ENCODE peak calls at places on chromosomes 13 and 19, in four cellular contexts. A is H1, Z is GM12878, Y is HepG2. K is an unnamed sample.

GRCh38 chr13:80824231-80824630 is 483.3 kb upstream of the SPRY2 start:
- DNase-seq in A (no peak), Z (no peak), Y (no peak), K (no peak)

GRCh38 chr19:38402623-38402966 is 298 bp upstream of the FAM98C start:
- DNase-seq in A (no peak), Y (no peak), Z (no peak), K (no peak)

GRCh38 chr19:54448037-54448773 is 794 bp upstream of the LENG8 start:
- DNase-seq in A (peak), Z (no peak), Y (peak), K (no peak)

GRCh38 chr13:50589651-50590054 is 253.8 kb downstream of the DLEU7 start:
- DNase-seq in Y (no peak), Z (no peak), A (no peak), K (no peak)

GRCh38 chr19:13832096-13832495 is 36.9 kb downstream of the ZSWIM4 start:
- DNase-seq in Z (no peak), Y (no peak), A (no peak), K (no peak)

GRCh38 chr19:31666126-31666525 is 316.9 kb upstream of the TSHZ3 start:
- DNase-seq in Y (no peak), Z (no peak), A (no peak), K (peak)

GRCh38 chr13:79155883-79156282 is 250.2 kb downstream of the RBM26 start:
- DNase-seq in A (no peak), Y (no peak), Z (no peak), K (no peak)

GRCh38 chr13:95676100-95676774 is 702 bp upstream of the DNAJC3 start:
- DNase-seq in A (no peak), Z (no peak), Y (peak), K (no peak)

GRCh38 chr13:48155850-48156249 is 60.9 kb upstream of the MED4 start:
- DNase-seq in Z (peak), Y (no peak), A (no peak), K (no peak)

GRCh38 chr19:19575411-19575810 is 37.3 kb downstream of the CILP2 start:
- DNase-seq in A (no peak), Y (no peak), Z (no peak), K (no peak)

GRCh38 chr19:3108775-3109174 is 14.6 kb downstream of the GNA11 start:
- DNase-seq in Z (no peak), Y (peak), A (peak), K (peak)

GRCh38 chr19:3112375-3113099 is 18.4 kb downstream of the GNA11 start:
- DNase-seq in Y (no peak), A (no peak), Z (no peak), K (no peak)

GRCh38 chr19:3109491-3109890 is 15.3 kb downstream of the GNA11 start:
- DNase-seq in Y (no peak), A (no peak), Z (no peak), K (no peak)

GRCh38 chr19:3111586-3112247 is 17.6 kb downstream of the GNA11 start:
- DNase-seq in Z (no peak), Y (no peak), A (no peak), K (no peak)

DNA sequence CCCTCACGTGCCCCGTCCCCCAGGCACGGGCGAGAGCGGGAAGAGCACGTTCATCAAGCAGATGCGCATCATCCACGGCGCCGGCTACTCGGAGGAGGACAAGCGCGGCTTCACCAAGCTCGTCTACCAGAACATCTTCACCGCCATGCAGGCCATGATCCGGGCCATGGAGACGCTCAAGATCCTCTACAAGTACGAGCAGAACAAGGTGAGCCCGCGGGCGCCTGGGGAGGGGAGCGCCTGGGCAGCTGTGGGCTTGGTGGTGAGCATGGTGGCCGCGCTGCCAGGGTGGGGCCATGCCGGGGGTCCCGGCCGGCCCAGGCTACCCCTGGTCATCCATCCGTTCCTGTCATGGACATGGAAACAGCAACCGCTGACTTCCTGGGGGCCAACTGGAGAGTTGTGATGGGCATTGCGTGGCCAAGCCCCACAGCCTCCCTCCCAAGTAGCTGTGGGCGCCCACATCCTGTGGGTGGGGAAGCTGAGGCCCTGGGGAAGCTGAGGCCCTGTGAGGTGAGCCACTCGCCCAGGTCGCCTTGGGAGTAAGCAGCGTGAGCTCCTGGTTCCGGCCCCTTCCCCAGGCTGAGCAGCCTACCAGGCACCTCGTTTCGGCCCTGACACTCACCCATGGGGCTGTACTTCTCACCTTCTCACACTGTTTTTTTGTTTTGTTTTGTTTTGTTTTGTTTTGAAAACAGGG is 16.1 kb downstream of the GNA11 start:
- DNase-seq in Y (no peak), A (no peak), Z (no peak), K (no peak)
- TF ChIP-seq SUZ12 in Y (no peak), A (no peak), Z (no peak), K (no peak)

DNA sequence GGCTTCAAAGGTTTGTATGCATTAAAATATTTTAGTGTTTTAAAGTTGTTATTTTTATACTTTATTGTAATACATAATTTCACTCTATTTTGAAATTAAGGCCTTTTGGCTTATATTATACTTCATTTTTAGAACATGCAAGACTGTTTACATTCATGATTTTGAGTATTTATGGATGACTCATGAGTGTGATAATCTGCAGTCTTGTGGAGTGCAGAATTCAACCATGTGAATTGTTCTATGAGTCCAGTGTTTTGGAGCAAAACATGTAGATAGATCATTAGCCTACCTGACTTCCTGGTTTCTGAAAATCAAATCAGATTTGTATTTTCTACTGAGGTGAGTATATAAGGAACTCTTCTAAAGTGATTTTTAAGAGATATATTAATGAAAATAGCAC is 241.8 kb downstream of the PCCA start:
- DNase-seq in A (no peak), Y (no peak), Z (no peak), K (no peak)
- TF ChIP-seq ZNF274 in A (no peak), Y (no peak), Z (no peak), K (no peak)

GRCh38 chr19:41668315-41668714 is 19.8 kb downstream of the CEACAM7 start:
- DNase-seq in Z (no peak), A (no peak), Y (no peak), K (no peak)

GRCh38 chr19:41670755-41671154 is 17.3 kb downstream of the CEACAM7 start:
- DNase-seq in A (no peak), Z (no peak), Y (no peak), K (no peak)

GRCh38 chr19:41666075-41666474 is 22.0 kb downstream of the CEACAM7 start:
- DNase-seq in Z (no peak), Y (no peak), A (no peak), K (no peak)

DNA sequence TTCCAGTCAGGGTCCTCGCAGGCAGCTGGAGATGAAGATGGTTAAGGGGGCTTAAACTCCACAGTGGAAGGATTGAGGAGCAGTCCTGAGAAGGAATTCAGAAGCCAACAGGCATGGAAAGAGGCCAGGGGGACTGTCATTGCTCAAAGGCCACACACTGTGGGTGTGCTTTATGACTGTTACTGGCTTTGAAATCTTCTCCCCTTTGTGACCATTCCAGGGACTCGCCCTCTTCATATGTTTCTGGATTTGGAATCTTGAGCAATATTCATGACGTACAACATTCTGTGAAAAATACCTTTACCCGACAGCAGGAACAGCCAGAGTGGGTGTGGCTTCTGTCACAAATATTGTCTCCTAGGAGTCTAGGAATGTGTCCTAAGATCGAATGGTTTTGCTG is 16.6 kb downstream of the CEACAM7 start:
- DNase-seq in Z (no peak), A (no peak), Y (no peak), K (no peak)
- TF ChIP-seq YY1 in Z (no peak), A (no peak), Y (no peak), K (no peak)

DNA sequence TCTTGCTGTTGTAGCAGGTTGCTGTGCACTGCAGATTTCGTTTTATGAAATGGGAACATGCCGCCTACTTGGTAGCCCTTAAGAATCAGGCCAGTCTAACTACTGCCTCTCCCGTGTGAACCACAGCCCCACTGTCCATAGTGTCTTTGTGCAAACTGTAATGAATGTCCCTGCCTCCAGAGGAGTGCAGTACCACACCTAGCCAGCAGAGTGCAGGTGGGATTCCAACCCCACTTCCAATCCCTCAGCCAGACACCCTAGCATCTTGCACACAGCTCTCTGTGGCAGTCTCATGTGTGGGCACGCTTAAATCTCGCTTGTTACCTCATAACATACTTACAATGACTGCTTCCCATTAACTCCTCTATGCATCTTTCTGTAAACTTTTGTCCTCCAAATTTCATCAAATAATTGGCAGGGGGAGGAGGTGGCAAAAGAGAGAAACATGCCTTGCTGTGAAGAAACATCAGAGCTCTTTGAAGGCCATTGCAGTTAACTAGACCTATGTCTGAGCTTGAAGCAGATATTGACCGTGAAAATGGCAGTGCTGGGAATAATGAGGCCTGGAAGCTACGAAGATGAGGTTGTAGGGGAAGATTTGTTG is 47.2 kb downstream of the ZAR1L start:
- DNase-seq in Y (no peak), A (peak), Z (no peak), K (no peak)
- TF ChIP-seq SUZ12 in Y (no peak), A (no peak), Z (no peak), K (no peak)

DNA sequence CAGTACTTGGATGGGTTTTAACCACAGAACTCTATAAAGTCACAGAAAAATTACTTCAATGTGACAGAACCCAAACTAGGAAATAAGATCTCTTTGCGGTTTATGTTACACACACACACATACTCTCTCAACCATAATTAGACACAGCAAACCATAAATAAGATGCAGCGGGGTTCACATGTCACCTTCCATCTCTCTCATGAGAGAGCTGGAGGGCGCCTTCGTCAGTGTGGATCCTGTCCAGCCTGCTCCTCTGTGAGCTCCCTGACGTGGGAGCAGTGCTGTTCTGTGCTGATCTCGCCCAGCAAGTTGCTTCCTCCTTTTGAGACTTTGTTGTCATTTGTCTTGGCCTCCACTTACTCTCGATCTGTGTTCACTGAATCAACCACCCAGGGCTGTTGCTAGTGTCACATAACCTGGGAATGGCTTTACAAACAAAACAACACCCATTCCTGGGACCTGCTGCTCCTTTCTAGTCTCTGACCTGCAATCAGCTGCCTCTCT is 204.9 kb upstream of the KL start:
- DNase-seq in Y (no peak), A (no peak), Z (peak), K (no peak)
- TF ChIP-seq ZNF274 in Y (no peak), A (no peak), Z (no peak), K (no peak)

GRCh38 chr19:48361912-48362311 is 1.8 kb downstream of the TMEM143 start:
- DNase-seq in Y (no peak), A (no peak), Z (no peak), K (no peak)

GRCh38 chr19:48363810-48364563 is at the start of the genes SYNGR4 and TMEM143:
- DNase-seq in A (peak), Z (peak), Y (peak), K (peak)

GRCh38 chr19:48364564-48365363 is 597 bp downstream of the SYNGR4 start:
- DNase-seq in Z (no peak), A (no peak), Y (no peak), K (no peak)

GRCh38 chr19:48362716-48363499 is 832 bp downstream of the TMEM143 start:
- DNase-seq in Y (peak), A (peak), Z (peak), K (peak)

GRCh38 chr19:48363500-48363809 is 285 bp downstream of the TMEM143 start:
- DNase-seq in Z (no peak), A (no peak), Y (no peak), K (no peak)
- TF ChIP-seq YY1 in Z (no peak), A (no peak), Y (no peak), K (no peak)